ENCODE peak calls at places on chromosomes 11 and 22, in four cellular contexts. L is Right ventricle myocardium inferior, T is LoVo, H is bronchial epithelial cell. U is an unnamed sample.

GRCh38 chr11:554824-555499 is 5.6 kb downstream of the LMNTD2 start:
- DNase-seq in H (peak), L (no peak), T (peak), U (peak)

GRCh38 chr22:33035276-33035863 is 22.8 kb downstream of the SYN3 start:
- DNase-seq in T (no peak), H (no peak), L (no peak), U (no peak)

GRCh38 chr22:48923165-48923875 is 904.4 kb downstream of the BRD1 start:
- DNase-seq in H (no peak), L (no peak), T (no peak), U (no peak)

GRCh38 chr11:79043726-79044125 is 397.1 kb downstream of the TENM4 start:
- DNase-seq in H (peak), L (no peak), T (no peak), U (no peak)

GRCh38 chr11:109960831-109961230 is 132.4 kb upstream of the ZC3H12C start:
- DNase-seq in H (peak), T (no peak), L (peak), U (peak)

GRCh38 chr11:68563454-68563853 is 102.9 kb downstream of the PPP6R3 start:
- DNase-seq in H (no peak), T (no peak), L (no peak), U (no peak)

GRCh38 chr11:128465946-128466688 is 121.2 kb downstream of the ETS1 start:
- DNase-seq in T (no peak), H (no peak), L (no peak), U (no peak)

GRCh38 chr11:33690290-33691050 is 10.2 kb downstream of the C11orf91 start:
- DNase-seq in H (peak), T (peak), L (peak), U (peak)

GRCh38 chr11:19228956-19229355 is 11.8 kb downstream of the E2F8 start:
- DNase-seq in L (no peak), T (no peak), H (no peak), U (no peak)

GRCh38 chr11:73453562-73453961 is 77.4 kb downstream of the RELT start:
- DNase-seq in L (no peak), T (no peak), H (peak), U (no peak)

GRCh38 chr11:15884131-15884530 is 472.2 kb downstream of the SOX6 start:
- DNase-seq in L (no peak), H (no peak), T (no peak), U (no peak)

U was measured in kidney.